ENCODE peak calls at places on chromosomes 11 and 22, in seven cellular contexts. K is NCI-H1417, D is non-pigmented ciliary epithelial cell, V is thoracic aorta, O is pulmonary artery endothelial cell, Q is ACHN, P is anterior cingulate cortex. U is an unnamed sample.

GRCh38 chr22:26174280-26174679 is 5.0 kb downstream of the SEZ6L start:
- DNase-seq in P (peak; percentile 36), V (no peak), K (peak; percentile 12), Q (peak; percentile 2), O (no peak), D (no peak), U (peak; percentile 15)

GRCh38 chr11:78588517-78588916 is 13.9 kb upstream of the NARS2 start:
- DNase-seq in O (no peak), Q (no peak), V (no peak), D (no peak), K (no peak), P (no peak), U (no peak)

GRCh38 chr22:23183107-23183698 is 2.9 kb downstream of the BCR start:
- DNase-seq in O (no peak), K (peak; percentile 53), D (no peak), P (peak; percentile 73), Q (peak; percentile 19), V (no peak), U (peak; percentile 41)

GRCh38 chr11:83410605-83411565 is 124.7 kb upstream of the CCDC90B start:
- DNase-seq in O (no peak), P (no peak), K (no peak), V (no peak), Q (no peak), D (no peak), U (no peak)

GRCh38 chr22:48974443-48975251 is 853.0 kb downstream of the BRD1 start:
- DNase-seq in K (no peak), O (no peak), Q (no peak), D (no peak), P (no peak), V (no peak), U (no peak)

GRCh38 chr11:9247863-9248262 is 17.3 kb downstream of the DENND5A start:
- DNase-seq in O (no peak), V (no peak), P (no peak), K (no peak), Q (no peak), D (no peak), U (no peak)

GRCh38 chr11:64146036-64146943 is 19.6 kb downstream of the MACROD1 start:
- DNase-seq in V (no peak), O (no peak), D (no peak), P (no peak), K (peak; percentile 35), Q (peak; percentile 43), U (peak; percentile 66)

GRCh38 chr22:35775339-35775738 is 57.7 kb downstream of the APOL5 start:
- DNase-seq in Q (no peak), O (no peak), V (no peak), K (no peak), P (no peak), D (no peak), U (no peak)

GRCh38 chr11:117805048-117805447 is 8.0 kb upstream of the DSCAML1 start:
- DNase-seq in D (no peak), Q (no peak), V (no peak), O (no peak), P (no peak), K (no peak), U (no peak)

GRCh38 chr11:77047007-77047927 is 13.1 kb downstream of the B3GNT6 start:
- DNase-seq in K (peak; percentile 75), O (peak; percentile 57), V (peak; percentile 70), Q (peak; percentile 89), P (peak; percentile 60), D (peak; percentile 68), U (peak; percentile 97)

GRCh38 chr22:24796056-24796455 is 10.0 kb upstream of the SGSM1 start:
- DNase-seq in P (no peak), Q (no peak), V (no peak), O (no peak), D (no peak), K (no peak), U (no peak)